ENCODE peak calls at places on chromosome 11, in ten cellular contexts. B is PC-3, D is keratinocyte, G is fibroblast of lung, U is GM12878, Y is mammary epithelial cell, K is H1, W is HCT116, A is K562, S is neural progenitor cell. V is an unnamed sample.

GRCh38 chr11:61718613-61719302 is 33.7 kb upstream of the MYRF start:
- DNase-seq in B (no peak), D (no peak), G (peak), U (no peak), Y (no peak), K (no peak), W (no peak), A (peak), S (peak), V (peak)

GRCh38 chr11:85517272-85517671 is 109.9 kb downstream of the DLG2 start:
- DNase-seq in B (no peak), D (no peak), G (no peak), U (no peak), Y (no peak), K (no peak), W (no peak), A (no peak), S (no peak), V (no peak)

GRCh38 chr11:100556781-100557180 is 130.3 kb upstream of the ARHGAP42 start:
- DNase-seq in B (no peak), D (no peak), G (no peak), U (no peak), Y (no peak), K (no peak), W (no peak), A (no peak), S (no peak), V (no peak)

GRCh38 chr11:73951797-73952196 is 971 bp downstream of the DNAJB13 start:
- DNase-seq in B (peak), D (no peak), G (peak), U (no peak), Y (no peak), K (no peak), W (no peak), A (no peak), S (no peak), V (no peak)

GRCh38 chr11:34439521-34440258 is 956 bp downstream of the CAT start:
- DNase-seq in B (no peak), D (no peak), G (no peak), U (no peak), Y (no peak), K (no peak), W (no peak), A (peak), S (no peak), V (no peak)

GRCh38 chr11:33475999-33476398 is 218.8 kb downstream of the HIPK3 start:
- DNase-seq in B (peak), D (no peak), G (peak), U (no peak), Y (peak), K (no peak), W (no peak), A (peak), S (no peak), V (peak)

GRCh38 chr11:59025097-59025496 is 61.0 kb upstream of the GLYATL1B start:
- DNase-seq in B (no peak), D (no peak), G (no peak), U (no peak), Y (no peak), K (no peak), W (no peak), A (no peak), S (no peak), V (peak)

GRCh38 chr11:20599424-20600346 is at the start of gene SLC6A5:
- DNase-seq in B (peak), D (no peak), G (peak), U (no peak), Y (peak), K (peak), W (no peak), A (peak), S (peak), V (peak)

GRCh38 chr11:126232683-126233082 is 21.1 kb downstream of the FAM118B start:
- DNase-seq in B (peak), D (no peak), G (no peak), U (no peak), Y (no peak), K (no peak), W (no peak), A (no peak), S (no peak), V (no peak)

GRCh38 chr11:46277313-46277622 is 194 bp upstream of the CREB3L1 start:
- DNase-seq in B (peak), D (no peak), G (peak), U (no peak), Y (no peak), K (no peak), W (no peak), A (peak), S (no peak), V (peak)

GRCh38 chr11:20031155-20032001 is 128.9 kb downstream of the DBX1 start:
- DNase-seq in B (peak), D (no peak), G (peak), U (no peak), Y (peak), K (no peak), W (no peak), A (no peak), S (peak), V (peak)

GRCh38 chr11:119403021-119403420 is 20.0 kb downstream of the THY1 start:
- DNase-seq in B (no peak), D (no peak), G (no peak), U (no peak), Y (no peak), K (no peak), W (no peak), A (no peak), S (no peak), V (peak)

GRCh38 chr11:88886796-88887195 is 179.0 kb downstream of the GRM5 start:
- DNase-seq in B (peak), D (no peak), G (no peak), U (peak), Y (peak), K (peak), W (peak), A (peak), S (peak), V (peak)

GRCh38 chr11:7014118-7014517 is 6.0 kb downstream of the ZNF214 start:
- DNase-seq in B (no peak), D (no peak), G (no peak), U (no peak), Y (no peak), K (no peak), W (no peak), A (no peak), S (no peak), V (no peak)

GRCh38 chr11:125960771-125961170 is 14.9 kb downstream of the VSIG10L2 start:
- DNase-seq in B (no peak), D (no peak), G (no peak), U (no peak), Y (no peak), K (no peak), W (no peak), A (no peak), S (no peak), V (no peak)

GRCh38 chr11:64299847-64300648 is at the start of gene CATSPERZ:
- DNase-seq in B (no peak), D (no peak), G (no peak), U (no peak), Y (no peak), K (no peak), W (no peak), A (no peak), S (no peak), V (no peak)
- TF ChIP-seq EZH2 in B (no peak), D (peak), G (peak), U (no peak), Y (no peak), K (peak), W (no peak), A (no peak), S (peak), V (no peak)

GRCh38 chr11:69865707-69866106 is 46.5 kb upstream of the FGF3 start:
- DNase-seq in B (no peak), D (no peak), G (no peak), U (no peak), Y (no peak), K (no peak), W (no peak), A (no peak), S (no peak), V (no peak)

GRCh38 chr11:69866648-69867047 is 47.4 kb upstream of the FGF3 start:
- DNase-seq in B (no peak), D (no peak), G (no peak), U (no peak), Y (no peak), K (no peak), W (no peak), A (no peak), S (no peak), V (no peak)

GRCh38 chr11:69868003-69868865 is 49.0 kb upstream of the FGF3 start:
- DNase-seq in B (no peak), D (no peak), G (peak), U (no peak), Y (no peak), K (no peak), W (no peak), A (no peak), S (peak), V (no peak)

GRCh38 chr11:69868871-69869270 is 49.7 kb upstream of the FGF3 start:
- DNase-seq in B (no peak), D (no peak), G (no peak), U (no peak), Y (no peak), K (no peak), W (no peak), A (no peak), S (no peak), V (no peak)

GRCh38 chr11:69867076-69868002 is 48.1 kb upstream of the FGF3 start:
- DNase-seq in B (peak), D (no peak), G (peak), U (no peak), Y (no peak), K (no peak), W (no peak), A (no peak), S (no peak), V (no peak)
- H2AFZ ChIP-seq in B (peak), D (no peak), G (no peak), U (no peak), Y (no peak), K (no peak), W (no peak), A (no peak), S (no peak), V (no peak)

GRCh38 chr11:65395961-65396530 is 9.6 kb downstream of the FRMD8 start:
- DNase-seq in B (no peak), D (no peak), G (no peak), U (no peak), Y (no peak), K (no peak), W (no peak), A (no peak), S (no peak), V (no peak)
- TF ChIP-seq EZH2 in B (no peak), D (no peak), G (no peak), U (no peak), Y (no peak), K (no peak), W (no peak), A (no peak), S (no peak), V (no peak)

GRCh38 chr11:17934194-17934593 is 78.7 kb downstream of the SERGEF start:
- DNase-seq in B (no peak), D (no peak), G (no peak), U (no peak), Y (no peak), K (no peak), W (no peak), A (no peak), S (no peak), V (no peak)

GRCh38 chr11:17933710-17934109 is 79.1 kb downstream of the SERGEF start:
- DNase-seq in B (no peak), D (no peak), G (no peak), U (no peak), Y (no peak), K (no peak), W (no peak), A (no peak), S (no peak), V (no peak)

GRCh38 chr11:17936790-17937189 is 76.1 kb downstream of the SERGEF start:
- DNase-seq in B (no peak), D (no peak), G (no peak), U (no peak), Y (no peak), K (no peak), W (no peak), A (no peak), S (no peak), V (no peak)

DNA sequence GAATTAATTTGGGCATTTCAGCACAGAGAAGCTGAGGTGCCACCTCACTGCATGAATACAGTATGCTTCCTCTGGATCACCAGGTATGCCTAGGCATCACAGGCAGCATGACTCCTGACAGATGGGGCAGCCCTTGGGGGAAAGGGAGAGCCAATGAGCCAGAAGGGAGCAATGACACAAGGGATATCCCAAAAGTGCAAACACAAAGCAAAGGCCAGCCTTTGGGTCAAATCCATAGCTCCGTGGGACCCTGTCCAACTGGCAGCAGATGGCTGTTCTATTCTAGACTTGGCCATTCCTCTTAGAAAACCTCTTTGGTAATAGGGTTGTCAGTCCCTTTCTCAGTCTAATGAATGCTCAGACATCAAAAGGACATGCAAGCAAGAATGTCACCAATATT is 73.3 kb downstream of the SERGEF start:
- DNase-seq in B (no peak), D (no peak), G (no peak), U (no peak), Y (no peak), K (no peak), W (no peak), A (no peak), S (no peak), V (no peak)
- H2AFZ ChIP-seq in B (no peak), D (no peak), G (no peak), U (no peak), Y (no peak), K (no peak), W (no peak), A (no peak), S (no peak), V (no peak)

GRCh38 chr11:44308256-44308922 is 1.6 kb downstream of the ALX4 start:
- DNase-seq in B (no peak), D (no peak), G (no peak), U (no peak), Y (no peak), K (no peak), W (no peak), A (no peak), S (no peak), V (no peak)

GRCh38 chr11:44307340-44308099 is 2.4 kb downstream of the ALX4 start:
- DNase-seq in B (no peak), D (no peak), G (no peak), U (no peak), Y (no peak), K (no peak), W (no peak), A (no peak), S (no peak), V (no peak)

GRCh38 chr11:44305643-44306468 is 4.1 kb downstream of the ALX4 start:
- DNase-seq in B (no peak), D (no peak), G (peak), U (no peak), Y (no peak), K (no peak), W (no peak), A (no peak), S (peak), V (peak)

GRCh38 chr11:44305149-44305642 is 4.7 kb downstream of the ALX4 start:
- DNase-seq in B (no peak), D (no peak), G (no peak), U (no peak), Y (no peak), K (no peak), W (no peak), A (no peak), S (no peak), V (no peak)

DNA sequence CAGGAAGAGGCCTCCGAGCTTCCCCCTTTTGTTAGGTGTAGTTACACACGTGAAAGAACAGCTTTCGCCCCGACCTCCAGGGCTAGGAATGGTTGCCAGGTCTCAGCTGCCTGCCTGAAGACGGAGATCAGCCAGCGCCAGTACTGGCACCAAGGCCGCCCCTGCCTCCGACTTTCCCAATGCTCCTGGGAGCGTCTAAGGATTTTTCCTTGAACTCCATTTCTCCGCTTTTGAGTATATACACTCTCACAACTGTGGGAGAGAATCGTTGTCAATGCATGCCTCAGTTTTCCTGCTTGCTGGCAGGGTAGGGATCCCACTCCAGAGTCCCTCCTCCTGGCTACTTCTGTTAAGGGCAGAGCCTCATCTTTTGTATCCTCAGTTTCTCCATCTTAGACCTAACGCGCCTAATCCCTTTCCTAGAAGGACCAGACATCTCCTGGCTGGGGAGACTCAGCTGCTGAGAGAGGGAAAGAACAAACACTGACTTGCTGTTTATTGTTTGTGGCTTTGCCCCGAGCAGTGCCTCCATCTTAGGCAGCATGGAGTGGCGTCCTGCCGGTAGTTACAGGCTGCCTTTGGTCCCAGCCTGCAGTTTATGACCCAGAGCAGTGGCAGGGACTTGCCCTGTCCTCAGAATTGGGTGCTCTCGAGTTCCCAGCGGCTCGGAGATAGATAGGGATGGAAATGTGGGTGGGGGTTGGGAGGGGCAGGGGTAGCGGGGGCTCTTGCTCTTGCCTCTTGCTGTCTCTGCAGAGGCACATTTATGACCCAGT is 3.3 kb downstream of the ALX4 start:
- DNase-seq in B (no peak), D (no peak), G (no peak), U (no peak), Y (no peak), K (no peak), W (no peak), A (no peak), S (peak), V (no peak)
- TF ChIP-seq EZH2 in B (no peak), D (peak), G (no peak), U (peak), Y (no peak), K (peak), W (no peak), A (no peak), S (no peak), V (no peak)

DNA sequence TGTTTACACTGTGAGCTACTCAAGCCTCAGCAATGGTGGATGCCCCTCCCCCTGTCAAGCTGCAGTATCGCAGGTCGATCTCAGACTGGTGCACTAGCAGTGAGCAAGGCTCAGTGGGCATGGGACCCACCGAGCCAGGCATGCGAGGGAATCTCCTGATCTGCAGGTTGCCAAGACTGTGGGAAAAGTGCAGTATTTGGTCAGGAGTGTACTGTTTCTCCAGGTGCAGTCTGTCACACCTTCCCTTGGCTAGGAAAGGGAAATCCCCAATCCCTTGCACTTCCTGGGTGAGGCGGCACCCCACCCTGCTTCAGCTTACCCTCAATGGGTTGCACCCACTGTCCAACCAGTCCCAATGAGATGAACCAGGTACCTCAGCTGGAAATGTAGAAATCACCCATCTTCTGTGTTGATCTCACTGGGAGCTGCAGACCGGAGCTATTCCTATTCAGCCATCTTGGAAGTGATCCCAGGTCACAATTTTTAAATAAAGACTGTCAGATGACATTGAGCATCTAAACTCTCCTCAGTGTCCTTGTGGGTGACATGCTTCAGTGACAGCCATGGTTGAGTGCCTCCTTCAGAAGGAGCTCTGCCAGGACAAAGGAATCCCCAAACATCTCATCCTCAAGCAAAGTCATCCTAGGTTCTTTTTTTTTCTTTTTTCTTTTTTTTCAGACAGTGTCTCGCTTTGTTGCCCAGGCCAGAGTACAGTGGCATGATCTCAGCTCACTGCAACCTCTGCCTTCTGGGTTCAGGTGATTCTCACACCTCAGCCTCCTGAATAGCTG is 10.8 kb downstream of the SLC22A24 start:
- DNase-seq in B (no peak), D (no peak), G (no peak), U (no peak), Y (no peak), K (no peak), W (no peak), A (no peak), S (peak), V (no peak)
- H2AFZ ChIP-seq in B (no peak), D (no peak), G (no peak), U (no peak), Y (no peak), K (no peak), W (no peak), A (no peak), S (peak), V (no peak)

GRCh38 chr11:124738713-124739478 is 846 bp upstream of the NRGN start:
- DNase-seq in B (no peak), D (no peak), G (no peak), U (no peak), Y (no peak), K (no peak), W (no peak), A (no peak), S (no peak), V (no peak)
- TF ChIP-seq EZH2 in B (no peak), D (no peak), G (no peak), U (no peak), Y (no peak), K (peak), W (no peak), A (no peak), S (no peak), V (no peak)

GRCh38 chr11:105042178-105042577 is 3.0 kb downstream of the CARD16 start:
- DNase-seq in B (no peak), D (no peak), G (no peak), U (no peak), Y (no peak), K (no peak), W (no peak), A (no peak), S (no peak), V (no peak)

GRCh38 chr11:105052487-105052886 is 7.4 kb upstream of the CARD16 start:
- DNase-seq in B (no peak), D (no peak), G (no peak), U (no peak), Y (no peak), K (no peak), W (no peak), A (no peak), S (no peak), V (no peak)

GRCh38 chr11:105051559-105051958 is 6.4 kb upstream of the CARD16 start:
- DNase-seq in B (no peak), D (no peak), G (peak), U (no peak), Y (no peak), K (no peak), W (no peak), A (no peak), S (no peak), V (no peak)

GRCh38 chr11:105045897-105046296 is 762 bp upstream of the CARD16 start:
- DNase-seq in B (no peak), D (no peak), G (no peak), U (no peak), Y (no peak), K (no peak), W (no peak), A (no peak), S (no peak), V (no peak)

DNA sequence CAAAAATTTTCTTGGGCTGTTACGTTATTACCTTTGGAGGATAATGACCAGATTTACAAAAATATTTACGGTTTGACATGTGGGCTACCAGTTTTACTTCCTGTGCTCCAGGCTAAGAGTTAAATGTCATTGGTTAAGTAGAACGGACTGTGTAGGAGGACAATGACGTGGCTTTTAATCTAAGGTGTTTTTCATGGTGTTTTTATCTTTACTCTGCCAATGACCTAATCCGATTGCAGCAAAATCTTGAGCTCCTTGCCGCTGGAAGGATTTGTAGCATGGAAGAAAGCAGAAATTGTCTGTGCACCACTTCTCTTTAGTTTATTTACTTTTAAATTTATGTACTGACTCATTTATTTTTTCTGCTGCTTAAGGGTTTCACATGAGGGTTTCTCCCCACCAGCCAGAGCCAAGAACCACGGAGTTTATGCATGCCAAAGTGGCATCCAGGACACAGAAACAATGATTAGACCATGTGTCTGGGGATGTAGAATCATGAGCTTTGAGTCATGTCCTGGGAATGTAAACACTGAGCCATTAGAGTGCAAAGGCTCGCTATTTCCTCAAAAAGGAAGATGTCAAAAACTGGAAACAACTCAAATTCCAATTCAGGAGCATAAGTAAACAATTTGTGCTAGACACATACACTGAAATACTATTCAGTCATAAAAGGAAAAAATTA is 1.9 kb upstream of the CARD16 start:
- DNase-seq in B (peak), D (no peak), G (peak), U (no peak), Y (peak), K (no peak), W (no peak), A (no peak), S (no peak), V (peak)
- H2AFZ ChIP-seq in B (peak), D (no peak), G (no peak), U (no peak), Y (no peak), K (no peak), W (peak), A (no peak), S (no peak), V (no peak)